ENCODE peak calls at places on chromosomes 5 and 9, in four cellular contexts. T, K, Z and B are unnamed samples.
A peak's percentile ranks its signal among the peaks of the same experiment; 100 is the strongest.

GRCh38 chr9:132147331-132147730 is 14.5 kb upstream of the NTNG2 start:
- DNase-seq in K (no peak), T (no peak), Z (no peak), B (no peak)

GRCh38 chr5:159508344-159508743 is 178.1 kb upstream of the IL12B start:
- DNase-seq in T (no peak), K (no peak), Z (no peak), B (no peak)

GRCh38 chr5:138303365-138303764 is 28.2 kb downstream of the CDC25C start:
- DNase-seq in K (no peak), Z (no peak), T (no peak), B (peak; percentile 16)

GRCh38 chr5:9444346-9444745 is 101.5 kb downstream of the SEMA5A start:
- DNase-seq in K (no peak), Z (no peak), T (no peak), B (no peak)

GRCh38 chr9:127568618-127568970 is 43.5 kb upstream of the STXBP1 start:
- DNase-seq in T (no peak), K (no peak), Z (no peak), B (no peak)

GRCh38 chr9:1922026-1922425 is 93.1 kb upstream of the SMARCA2 start:
- DNase-seq in K (no peak), Z (no peak), T (peak; percentile 5), B (no peak)

GRCh38 chr5:12636209-12636608 is 732.0 kb upstream of the CTNND2 start:
- DNase-seq in Z (no peak), K (no peak), T (no peak), B (no peak)

GRCh38 chr5:62977641-62978040 is 399.0 kb downstream of the LRRC70 start:
- DNase-seq in K (peak; percentile 25), Z (no peak), T (no peak), B (no peak)

GRCh38 chr5:118956727-118957126 is 31.6 kb downstream of the DTWD2 start:
- DNase-seq in K (no peak), Z (no peak), T (no peak), B (no peak)

GRCh38 chr5:56737918-56738606 is 77.3 kb upstream of the MAP3K1 start:
- DNase-seq in K (no peak), T (no peak), Z (no peak), B (no peak)

GRCh38 chr5:87190687-87191086 is 77.0 kb upstream of the RASA1 start:
- DNase-seq in K (no peak), Z (no peak), T (no peak), B (no peak)

GRCh38 chr5:82100303-82101077 is 128.7 kb downstream of the ATG10 start:
- DNase-seq in T (no peak), Z (peak; percentile 59), K (no peak), B (no peak)

GRCh38 chr5:168274416-168274815 is 17.0 kb upstream of the WWC1 start:
- DNase-seq in K (no peak), Z (no peak), T (no peak), B (no peak)

GRCh38 chr5:28009526-28010025 is 971.2 kb upstream of the CDH9 start:
- DNase-seq in Z (no peak), K (no peak), T (no peak), B (no peak)

GRCh38 chr9:135254176-135255032 is 166.9 kb downstream of the OLFM1 start:
- DNase-seq in T (no peak), K (no peak), Z (no peak), B (no peak)

GRCh38 chr9:114913217-114913616 is 17.2 kb downstream of the TNFSF8 start:
- DNase-seq in Z (no peak), K (no peak), T (no peak), B (no peak)
- TF ChIP-seq POLR2A in Z (no peak), K (no peak), T (no peak), B (no peak)

GRCh38 chr5:125750538-125751186 is 672.5 kb upstream of the GRAMD2B start:
- DNase-seq in Z (no peak), K (no peak), T (no peak), B (no peak)

DNA sequence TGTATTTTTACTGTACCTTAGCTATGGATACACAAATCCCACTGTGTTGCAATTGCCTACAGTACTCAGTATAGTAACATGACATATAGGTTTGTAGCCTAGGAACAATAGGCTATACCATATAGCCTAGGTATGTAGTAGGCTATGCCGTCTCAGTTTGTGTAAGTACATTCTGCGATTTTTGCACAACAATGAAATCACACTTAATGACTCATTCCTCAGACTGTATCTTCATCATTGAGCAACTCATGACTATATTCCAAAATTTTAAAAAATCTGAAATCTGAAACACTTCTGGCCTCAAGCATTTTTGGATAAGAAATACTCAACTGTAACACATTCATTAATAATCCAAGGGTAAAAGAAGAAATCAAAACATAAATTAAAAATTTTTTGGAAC is 666.8 kb upstream of the GRAMD2B start:
- DNase-seq in T (no peak), K (no peak), Z (no peak), B (no peak)
- TF ChIP-seq HDAC2 in T (no peak), K (no peak), Z (no peak), B (no peak)

GRCh38 chr9:130307667-130307943 is 42.0 kb downstream of the HMCN2 start:
- DNase-seq in K (no peak), T (no peak), Z (no peak), B (no peak)
- TF ChIP-seq ZNF274 in K (no peak), T (no peak), Z (no peak), B (no peak)

GRCh38 chr9:95085861-95086563 is 231.5 kb downstream of the FANCC start:
- DNase-seq in K (no peak), Z (no peak), T (no peak), B (no peak)
- TF ChIP-seq POLR2A in K (no peak), Z (no peak), T (no peak), B (no peak)

GRCh38 chr5:167244583-167244982 is 1046.9 kb upstream of the WWC1 start:
- DNase-seq in T (no peak), K (peak; percentile 34), Z (no peak), B (no peak)
- TF ChIP-seq HDAC2 in T (no peak), K (no peak), Z (no peak), B (no peak)

GRCh38 chr9:99426443-99426842 is 204.4 kb downstream of the SEC61B start:
- DNase-seq in K (no peak), T (no peak), Z (no peak), B (no peak)
- TF ChIP-seq ZNF274 in K (no peak), T (no peak), Z (no peak), B (no peak)

GRCh38 chr5:16721151-16722102 is 104.6 kb upstream of the RETREG1 start:
- DNase-seq in T (peak; percentile 89), Z (no peak), K (no peak), B (no peak)
- TF ChIP-seq POLR2A in T (peak; percentile 24), Z (no peak), K (no peak), B (no peak)

GRCh38 chr5:45454114-45454513 is 242.1 kb downstream of the HCN1 start:
- DNase-seq in K (no peak), Z (no peak), T (no peak), B (no peak)
- TF ChIP-seq HDAC2 in K (no peak), Z (no peak), T (no peak), B (no peak)

DNA sequence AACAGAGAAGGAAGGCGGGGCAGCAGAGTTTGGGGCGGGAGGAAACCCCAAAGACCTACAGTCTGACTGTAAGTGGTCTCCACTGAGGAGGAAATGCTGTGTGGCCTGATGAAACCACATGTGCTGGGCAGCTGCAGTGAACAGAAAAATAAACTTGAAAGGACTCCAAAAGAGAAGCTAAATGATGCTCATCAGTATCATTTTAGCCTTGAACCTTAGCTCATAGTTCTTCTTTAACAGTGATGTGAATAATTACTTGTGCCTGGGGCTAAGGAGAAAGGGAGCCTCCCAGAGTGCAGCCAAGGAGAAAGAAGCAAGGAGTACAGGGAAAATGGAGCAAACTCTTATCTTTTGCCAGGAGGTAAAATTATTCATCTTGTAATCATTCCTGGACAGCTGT is 308.4 kb downstream of the TLE1 start:
- DNase-seq in Z (no peak), T (no peak), K (no peak), B (no peak)
- TF ChIP-seq ZNF274 in Z (no peak), T (no peak), K (no peak), B (no peak)